ENCODE peak calls at places on chromosomes 12 and 14, in eight cellular contexts. T is pancreas, D is AG04450, W is fibroblast of pulmonary artery, Y is kidney epithelial cell, H is stomach, G is AG09309, N is colonic mucosa. J is an unnamed sample.

GRCh38 chr14:88426271-88426670 is 40.8 kb downstream of the SPATA7 start:
- DNase-seq in T (no peak), H (no peak), G (no peak), Y (no peak), N (no peak), W (peak; percentile 11), D (peak; percentile 10), J (no peak)

GRCh38 chr12:44154128-44154527 is 318.2 kb downstream of the TMEM117 start:
- DNase-seq in Y (peak; percentile 2), T (no peak), W (peak; percentile 31), N (no peak), G (peak; percentile 14), D (peak; percentile 10), H (no peak), J (no peak)

GRCh38 chr12:46221255-46222128 is 47.4 kb downstream of the SLC38A1 start:
- DNase-seq in Y (no peak), G (no peak), H (no peak), T (no peak), W (peak; percentile 77), N (no peak), D (no peak), J (no peak)

GRCh38 chr12:113296557-113297213 is 38.2 kb downstream of the SLC8B1 start:
- DNase-seq in Y (no peak), H (no peak), G (no peak), N (no peak), T (no peak), D (no peak), W (no peak), J (no peak)

GRCh38 chr12:111503116-111503515 is 96.0 kb downstream of the ATXN2 start:
- DNase-seq in D (peak; percentile 58), G (no peak), Y (no peak), W (no peak), N (no peak), T (no peak), H (no peak), J (no peak)

GRCh38 chr12:14833952-14834351 is 9.4 kb downstream of the ART4 start:
- DNase-seq in G (no peak), Y (no peak), T (no peak), W (no peak), H (no peak), D (no peak), N (no peak), J (no peak)

GRCh38 chr12:75913502-75914110 is 118.0 kb downstream of the PHLDA1 start:
- DNase-seq in H (no peak), G (no peak), D (no peak), W (peak; percentile 46), Y (no peak), N (no peak), T (no peak), J (peak; percentile 30)

GRCh38 chr12:27777141-27777540 is 2.9 kb upstream of the KLHL42 start:
- DNase-seq in T (no peak), N (no peak), H (no peak), W (no peak), Y (no peak), D (no peak), G (no peak), J (no peak)

GRCh38 chr12:11561416-11561815 is 88.1 kb upstream of the ETV6 start:
- DNase-seq in G (no peak), N (no peak), W (no peak), Y (no peak), D (no peak), T (no peak), H (no peak), J (no peak)

GRCh38 chr14:55645148-55645547 is 65.1 kb downstream of the KTN1 start:
- DNase-seq in W (no peak), Y (no peak), T (no peak), N (no peak), H (no peak), D (no peak), G (no peak), J (no peak)

GRCh38 chr14:76007852-76008251 is 22.3 kb downstream of the IFT43 start:
- DNase-seq in Y (no peak), H (no peak), N (no peak), W (no peak), D (no peak), G (no peak), T (no peak), J (no peak)
- H3K4me3 ChIP-seq in Y (no peak overlapping the region), H (no peak overlapping the region), N (no peak overlapping the region), W (no peak overlapping the region), D (no peak overlapping the region), G (no peak overlapping the region), T (no peak overlapping the region), J (no peak overlapping the region)

DNA sequence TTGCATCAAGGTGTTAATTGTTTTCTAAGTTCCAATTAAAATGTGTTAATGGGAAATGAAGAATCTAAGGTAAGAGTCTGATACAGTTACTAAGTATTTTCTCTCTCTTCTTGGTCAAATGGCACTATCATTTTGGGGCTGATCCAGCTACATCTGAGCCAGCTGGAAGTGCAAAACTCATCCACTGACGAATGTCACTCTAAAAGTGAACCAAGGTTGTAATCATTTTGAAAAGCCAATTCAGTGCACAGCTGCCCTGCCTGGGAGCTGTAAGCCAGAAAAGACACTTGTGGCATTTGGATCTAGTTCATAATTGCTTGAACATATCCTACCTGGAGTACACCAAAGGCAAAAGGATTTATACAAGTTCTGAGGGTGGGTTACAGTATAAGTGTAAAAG is 1011.3 kb downstream of the AACS start:
- DNase-seq in D (no peak), T (no peak), H (no peak), N (no peak), G (no peak), Y (no peak), W (no peak), J (no peak)
- TF ChIP-seq CTCF in D (no peak), T (no peak), H (no peak), N (no peak), G (no peak), Y (no peak), W (no peak), J (no peak)

DNA sequence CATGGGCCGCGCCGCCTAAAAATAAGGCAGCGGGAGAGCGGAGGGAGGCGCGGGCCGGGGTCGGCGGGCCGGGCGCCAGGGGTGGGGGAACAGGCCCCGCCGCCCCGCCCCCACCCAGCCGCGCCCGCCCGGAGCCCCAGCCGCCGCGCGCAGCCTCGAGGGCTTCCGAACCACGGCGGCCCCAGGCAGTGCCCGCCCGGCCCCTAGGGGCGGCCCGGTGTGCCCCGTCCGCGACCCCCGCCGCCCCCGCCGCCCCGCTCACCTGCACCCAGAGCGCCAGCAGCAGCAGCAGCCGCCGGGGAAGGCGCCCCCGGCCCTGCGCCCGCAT is 519 bp downstream of the JAG2 start:
- DNase-seq in Y (no peak), D (no peak), W (no peak), G (no peak), T (no peak), H (no peak), N (no peak), J (no peak)
- H3K4me3 ChIP-seq in Y (peak overlapping the region; percentile 30), D (no peak overlapping the region), W (no peak overlapping the region), G (no peak overlapping the region), T (peak overlapping the region; percentile 16), H (peak overlapping the region; percentile 62), N (peak overlapping the region; percentile 31), J (peak overlapping the region; percentile 76)

DNA sequence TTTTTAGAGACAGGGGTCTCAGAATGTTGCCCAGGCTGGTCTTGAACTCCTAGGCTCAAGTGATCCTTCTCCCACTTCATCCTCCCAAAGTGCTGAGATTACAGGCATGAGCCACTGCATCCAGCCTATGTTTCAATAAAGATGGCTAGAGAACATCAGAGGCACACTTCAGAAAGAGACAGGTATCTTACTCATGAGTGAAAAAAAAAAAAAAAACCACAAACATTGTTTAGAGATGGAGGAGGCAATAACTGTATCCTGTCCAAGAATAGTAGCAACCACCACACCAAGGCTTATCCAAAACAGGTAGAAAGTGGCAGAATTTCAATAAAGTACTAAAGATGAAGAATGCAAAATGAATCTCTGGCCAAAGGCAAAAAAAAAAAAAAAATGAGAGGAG is 30.3 kb downstream of the EEA1 start:
- DNase-seq in H (no peak), N (no peak), W (peak; percentile 46), D (no peak), T (no peak), G (no peak), Y (no peak), J (no peak)
- TF ChIP-seq CTCF in H (no peak), N (no peak), W (no peak), D (no peak), T (no peak), G (no peak), Y (no peak), J (no peak)

GRCh38 chr12:92136021-92136735 is 9.5 kb downstream of the BTG1 start:
- DNase-seq in G (no peak), H (no peak), W (no peak), N (no peak), Y (no peak), D (no peak), T (no peak), J (no peak)
- H3K4me3 ChIP-seq in G (no peak overlapping the region), H (peak overlapping the region; percentile 85), W (no peak overlapping the region), N (no peak overlapping the region), Y (no peak overlapping the region), D (no peak overlapping the region), T (no peak overlapping the region), J (peak overlapping the region; percentile 97)

GRCh38 chr12:48999371-49000131 is at the start of gene DDN:
- DNase-seq in D (no peak), N (no peak), Y (no peak), T (no peak), H (peak; percentile 46), W (no peak), G (no peak), J (no peak)

GRCh38 chr12:48997719-48998496 is 1.3 kb downstream of the DDN start:
- DNase-seq in G (no peak), W (no peak), D (no peak), N (no peak), T (peak; percentile 70), H (peak; percentile 40), Y (no peak), J (no peak)

GRCh38 chr12:48995061-48995879 is 3.9 kb downstream of the DDN start:
- DNase-seq in H (peak; percentile 86), T (peak; percentile 90), Y (peak; percentile 32), N (peak; percentile 87), G (no peak), W (peak; percentile 82), D (peak; percentile 49), J (peak; percentile 82)

GRCh38 chr12:48998497-48999353 is 450 bp downstream of the DDN start:
- DNase-seq in W (no peak), Y (no peak), G (no peak), H (peak; percentile 38), T (no peak), D (no peak), N (peak; percentile 54), J (no peak)

DNA sequence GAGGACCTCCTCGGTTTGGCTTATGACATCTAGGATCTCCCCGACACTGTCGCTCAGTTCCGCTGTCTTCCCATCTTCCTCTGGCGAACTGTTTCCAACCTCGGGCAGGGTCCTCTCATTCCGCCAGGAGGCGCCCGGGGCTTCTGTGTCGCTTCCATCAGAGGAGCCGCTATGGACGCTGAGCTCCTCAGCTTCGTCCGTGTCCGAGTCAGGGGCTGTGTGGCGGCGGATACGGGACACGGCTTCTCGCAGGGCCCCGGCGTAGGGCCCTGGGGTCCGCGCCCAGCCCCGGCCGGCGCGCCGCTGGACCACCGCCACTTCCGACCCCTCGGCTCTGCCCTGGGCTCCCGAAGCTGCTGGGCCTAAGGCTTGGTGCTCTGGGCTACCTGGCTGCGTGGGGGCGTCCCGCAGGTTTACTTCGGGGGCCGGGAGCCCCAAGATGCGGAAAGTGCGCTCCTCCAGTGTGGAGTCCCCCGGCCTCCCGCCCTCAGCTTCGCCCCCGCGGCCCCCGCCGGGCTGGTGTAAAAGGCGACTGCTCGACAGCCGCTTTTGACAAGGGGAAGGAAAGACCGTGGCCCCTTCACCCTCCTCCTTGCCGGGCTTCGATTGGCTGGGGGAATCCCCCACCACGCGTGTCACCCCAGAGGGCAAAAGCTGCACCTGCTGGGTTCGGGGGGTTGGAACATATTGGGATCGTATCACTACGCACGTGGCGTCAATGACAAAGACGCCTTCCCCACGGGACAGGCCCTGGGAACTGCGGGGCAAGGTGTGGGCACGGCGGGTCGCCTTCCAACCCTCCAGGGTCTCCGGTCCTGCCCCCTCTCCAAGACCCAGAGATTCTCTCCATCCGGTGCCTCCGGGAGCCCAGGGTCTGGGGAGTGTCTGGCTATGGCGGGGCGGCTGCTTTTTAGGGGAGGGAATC is 2.1 kb downstream of the DDN start:
- DNase-seq in T (peak; percentile 82), Y (no peak), W (peak; percentile 68), D (no peak), N (peak; percentile 82), G (no peak), H (peak; percentile 81), J (peak; percentile 80)
- TF ChIP-seq CTCF in T (peak; percentile 47), Y (peak; percentile 92), W (peak; percentile 86), D (peak; percentile 92), N (peak; percentile 63), G (peak; percentile 77), H (peak; percentile 80), J (peak; percentile 89)